ENCODE peak calls at places on chromosomes 11 and 22, in ten cellular contexts. One of them, this sample, is unnamed.

GRCh38 chr22:19355413-19356157 is 64.1 kb upstream of the CLTCL1 start:
- DNase-seq in AG04449: no peak
- DNase-seq in cardiac muscle cell: no peak
- DNase-seq in Calu3: no peak
- DNase-seq in A549: no peak
- DNase-seq in uterus: no peak
- DNase-seq in kidney: no peak
- DNase-seq in thyroid gland: no peak
- DNase-seq in progenitor cell of endocrine pancreas: no peak
- DNase-seq in osteoblast: no peak
- DNase-seq in this sample: no peak

GRCh38 chr11:69642913-69643632 is 2.1 kb downstream of the CCND1 start:
- DNase-seq in AG04449: no peak
- DNase-seq in cardiac muscle cell: peak; percentile 90
- DNase-seq in Calu3: peak; percentile 84
- DNase-seq in A549: peak; percentile 80
- DNase-seq in uterus: peak; percentile 80
- DNase-seq in kidney: peak; percentile 93
- DNase-seq in thyroid gland: peak; percentile 84
- DNase-seq in progenitor cell of endocrine pancreas: peak; percentile 74
- DNase-seq in osteoblast: peak; percentile 98
- DNase-seq in this sample: peak; percentile 93

GRCh38 chr11:77082838-77083552 is 16.2 kb downstream of the CAPN5 start:
- DNase-seq in AG04449: no peak
- DNase-seq in cardiac muscle cell: no peak
- DNase-seq in Calu3: no peak
- DNase-seq in A549: no peak
- DNase-seq in uterus: peak; percentile 47
- DNase-seq in kidney: peak; percentile 88
- DNase-seq in thyroid gland: no peak
- DNase-seq in progenitor cell of endocrine pancreas: no peak
- DNase-seq in osteoblast: peak; percentile 95
- DNase-seq in this sample: no peak

GRCh38 chr11:68965901-68966868 is 14.6 kb downstream of the MRGPRD start:
- DNase-seq in AG04449: no peak
- DNase-seq in cardiac muscle cell: no peak
- DNase-seq in Calu3: no peak
- DNase-seq in A549: no peak
- DNase-seq in uterus: peak; percentile 3
- DNase-seq in kidney: peak; percentile 33
- DNase-seq in thyroid gland: no peak
- DNase-seq in progenitor cell of endocrine pancreas: no peak
- DNase-seq in osteoblast: peak; percentile 18
- DNase-seq in this sample: no peak

GRCh38 chr11:108221981-108222685 is at the start of gene NPAT:
- DNase-seq in AG04449: no peak
- DNase-seq in cardiac muscle cell: no peak
- DNase-seq in Calu3: no peak
- DNase-seq in A549: no peak
- DNase-seq in uterus: no peak
- DNase-seq in kidney: no peak
- DNase-seq in thyroid gland: no peak
- DNase-seq in progenitor cell of endocrine pancreas: no peak
- DNase-seq in osteoblast: peak; percentile 34
- DNase-seq in this sample: no peak

GRCh38 chr11:73217131-73217809 is 811 bp upstream of the P2RY2 start:
- DNase-seq in AG04449: no peak
- DNase-seq in cardiac muscle cell: no peak
- DNase-seq in Calu3: no peak
- DNase-seq in A549: no peak
- DNase-seq in uterus: no peak
- DNase-seq in kidney: no peak
- DNase-seq in thyroid gland: peak; percentile 72
- DNase-seq in progenitor cell of endocrine pancreas: no peak
- DNase-seq in osteoblast: peak; percentile 64
- DNase-seq in this sample: no peak

GRCh38 chr11:73439002-73439843 is 63.0 kb downstream of the RELT start:
- DNase-seq in AG04449: no peak
- DNase-seq in cardiac muscle cell: peak; percentile 20
- DNase-seq in Calu3: no peak
- DNase-seq in A549: no peak
- DNase-seq in uterus: no peak
- DNase-seq in kidney: no peak
- DNase-seq in thyroid gland: no peak
- DNase-seq in progenitor cell of endocrine pancreas: no peak
- DNase-seq in osteoblast: no peak
- DNase-seq in this sample: no peak

GRCh38 chr11:19370100-19370861 is 129.5 kb upstream of the E2F8 start:
- DNase-seq in AG04449: no peak
- DNase-seq in cardiac muscle cell: no peak
- DNase-seq in Calu3: peak; percentile 70
- DNase-seq in A549: no peak
- DNase-seq in uterus: no peak
- DNase-seq in kidney: no peak
- DNase-seq in thyroid gland: peak; percentile 35
- DNase-seq in progenitor cell of endocrine pancreas: no peak
- DNase-seq in osteoblast: no peak
- DNase-seq in this sample: no peak

GRCh38 chr11:47550288-47551052 is 2.5 kb downstream of the CELF1 start:
- DNase-seq in AG04449: no peak
- DNase-seq in cardiac muscle cell: no peak
- DNase-seq in Calu3: no peak
- DNase-seq in A549: no peak
- DNase-seq in uterus: no peak
- DNase-seq in kidney: no peak
- DNase-seq in thyroid gland: no peak
- DNase-seq in progenitor cell of endocrine pancreas: no peak
- DNase-seq in osteoblast: peak; percentile 34
- DNase-seq in this sample: no peak

GRCh38 chr11:47552581-47553416 is at the start of gene CELF1:
- DNase-seq in AG04449: no peak
- DNase-seq in cardiac muscle cell: peak; percentile 97
- DNase-seq in Calu3: peak; percentile 94
- DNase-seq in A549: peak; percentile 90
- DNase-seq in uterus: peak; percentile 92
- DNase-seq in kidney: peak; percentile 97
- DNase-seq in thyroid gland: peak; percentile 90
- DNase-seq in progenitor cell of endocrine pancreas: peak; percentile 88
- DNase-seq in osteoblast: peak; percentile 97
- DNase-seq in this sample: peak; percentile 95

GRCh38 chr11:47553417-47553746 is 450 bp upstream of the CELF1 start:
- DNase-seq in AG04449: no peak
- DNase-seq in cardiac muscle cell: no peak
- DNase-seq in Calu3: no peak
- DNase-seq in A549: no peak
- DNase-seq in uterus: no peak
- DNase-seq in kidney: no peak
- DNase-seq in thyroid gland: no peak
- DNase-seq in progenitor cell of endocrine pancreas: no peak
- DNase-seq in osteoblast: peak; percentile 91
- DNase-seq in this sample: no peak

GRCh38 chr11:47552086-47552580 is 799 bp downstream of the CELF1 start:
- DNase-seq in AG04449: no peak
- DNase-seq in cardiac muscle cell: peak; percentile 57
- DNase-seq in Calu3: peak; percentile 35
- DNase-seq in A549: peak; percentile 46
- DNase-seq in uterus: no peak
- DNase-seq in kidney: peak; percentile 83
- DNase-seq in thyroid gland: peak; percentile 48
- DNase-seq in progenitor cell of endocrine pancreas: peak; percentile 23
- DNase-seq in osteoblast: peak; percentile 62
- DNase-seq in this sample: no peak

DNA sequence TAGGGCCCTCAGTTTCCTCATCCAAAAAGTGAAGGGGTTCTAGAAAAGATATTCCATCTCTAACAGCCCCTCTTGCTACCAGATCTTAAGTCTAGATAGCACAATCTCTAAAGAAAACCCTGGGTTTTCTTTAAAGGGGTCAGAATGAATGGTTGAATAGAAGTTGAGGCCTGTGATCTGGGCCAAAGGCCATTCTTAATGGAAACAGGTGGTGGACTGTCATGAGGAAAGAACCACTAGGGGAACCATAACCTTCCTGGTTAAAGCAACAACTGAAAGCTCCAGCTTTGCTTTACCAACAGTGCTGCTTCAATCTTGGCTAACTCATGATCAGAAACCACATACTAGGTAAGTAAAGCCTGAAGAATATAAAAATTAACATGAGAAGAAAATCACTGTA is 1.8 kb downstream of the CELF1 start:
- DNase-seq in AG04449: no peak
- DNase-seq in cardiac muscle cell: peak; percentile 35
- DNase-seq in Calu3: no peak
- DNase-seq in A549: peak; percentile 58
- DNase-seq in uterus: no peak
- DNase-seq in kidney: no peak
- DNase-seq in thyroid gland: no peak
- DNase-seq in progenitor cell of endocrine pancreas: no peak
- DNase-seq in osteoblast: peak; percentile 81
- DNase-seq in this sample: no peak
- TF ChIP-seq CTCF in AG04449: peak; percentile 9
- TF ChIP-seq CTCF in cardiac muscle cell: peak; percentile 38
- TF ChIP-seq CTCF in Calu3: peak; percentile 19
- TF ChIP-seq CTCF in A549: no peak
- TF ChIP-seq CTCF in uterus: no peak
- TF ChIP-seq CTCF in kidney: no peak
- TF ChIP-seq CTCF in thyroid gland: no peak
- TF ChIP-seq CTCF in progenitor cell of endocrine pancreas: peak; percentile 40
- TF ChIP-seq CTCF in osteoblast: peak; percentile 46
- TF ChIP-seq CTCF in this sample: peak; percentile 65

DNA sequence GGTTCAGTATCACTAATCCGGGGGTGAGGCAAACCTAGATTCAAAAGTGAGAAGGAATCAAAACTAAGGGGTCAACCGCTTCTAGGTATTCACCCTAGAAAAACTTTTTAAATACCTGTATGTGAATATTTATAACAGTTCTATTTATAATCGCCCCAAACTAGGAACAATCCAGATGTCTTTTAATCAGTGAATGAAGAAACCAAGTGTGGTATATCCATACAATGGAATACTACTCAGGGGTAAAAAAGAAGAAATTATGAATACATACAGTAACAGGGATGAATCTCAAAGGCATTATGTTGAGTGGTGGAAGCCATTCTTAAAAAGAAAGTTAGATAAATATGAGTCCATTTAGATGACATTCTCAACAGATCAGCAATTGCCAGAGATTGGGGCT is 178.0 kb upstream of the BLID start:
- DNase-seq in AG04449: no peak
- DNase-seq in cardiac muscle cell: no peak
- DNase-seq in Calu3: no peak
- DNase-seq in A549: no peak
- DNase-seq in uterus: no peak
- DNase-seq in kidney: no peak
- DNase-seq in thyroid gland: no peak
- DNase-seq in progenitor cell of endocrine pancreas: no peak
- DNase-seq in osteoblast: no peak
- DNase-seq in this sample: no peak
- TF ChIP-seq CTCF in AG04449: no peak
- TF ChIP-seq CTCF in cardiac muscle cell: no peak
- TF ChIP-seq CTCF in Calu3: no peak
- TF ChIP-seq CTCF in A549: no peak
- TF ChIP-seq CTCF in uterus: no peak
- TF ChIP-seq CTCF in kidney: no peak
- TF ChIP-seq CTCF in thyroid gland: no peak
- TF ChIP-seq CTCF in progenitor cell of endocrine pancreas: no peak
- TF ChIP-seq CTCF in osteoblast: no peak
- TF ChIP-seq CTCF in this sample: no peak

GRCh38 chr11:117094776-117095175 is 3.5 kb downstream of the SIK3 start:
- DNase-seq in AG04449: no peak
- DNase-seq in cardiac muscle cell: no peak
- DNase-seq in Calu3: no peak
- DNase-seq in A549: no peak
- DNase-seq in uterus: no peak
- DNase-seq in kidney: no peak
- DNase-seq in thyroid gland: peak; percentile 41
- DNase-seq in progenitor cell of endocrine pancreas: no peak
- DNase-seq in osteoblast: peak; percentile 88
- DNase-seq in this sample: no peak

GRCh38 chr11:117097567-117098268 is 510 bp downstream of the SIK3 start:
- DNase-seq in AG04449: no peak
- DNase-seq in cardiac muscle cell: peak; percentile 69
- DNase-seq in Calu3: peak; percentile 18
- DNase-seq in A549: no peak
- DNase-seq in uterus: peak; percentile 50
- DNase-seq in kidney: peak; percentile 89
- DNase-seq in thyroid gland: peak; percentile 61
- DNase-seq in progenitor cell of endocrine pancreas: peak; percentile 45
- DNase-seq in osteoblast: peak; percentile 90
- DNase-seq in this sample: peak; percentile 76

GRCh38 chr11:117096973-117097566 is 1.2 kb downstream of the SIK3 start:
- DNase-seq in AG04449: no peak
- DNase-seq in cardiac muscle cell: no peak
- DNase-seq in Calu3: no peak
- DNase-seq in A549: no peak
- DNase-seq in uterus: no peak
- DNase-seq in kidney: no peak
- DNase-seq in thyroid gland: no peak
- DNase-seq in progenitor cell of endocrine pancreas: no peak
- DNase-seq in osteoblast: peak; percentile 80
- DNase-seq in this sample: no peak

GRCh38 chr11:117095301-117096139 is 2.7 kb downstream of the SIK3 start:
- DNase-seq in AG04449: no peak
- DNase-seq in cardiac muscle cell: no peak
- DNase-seq in Calu3: no peak
- DNase-seq in A549: no peak
- DNase-seq in uterus: no peak
- DNase-seq in kidney: no peak
- DNase-seq in thyroid gland: no peak
- DNase-seq in progenitor cell of endocrine pancreas: no peak
- DNase-seq in osteoblast: no peak
- DNase-seq in this sample: no peak

DNA sequence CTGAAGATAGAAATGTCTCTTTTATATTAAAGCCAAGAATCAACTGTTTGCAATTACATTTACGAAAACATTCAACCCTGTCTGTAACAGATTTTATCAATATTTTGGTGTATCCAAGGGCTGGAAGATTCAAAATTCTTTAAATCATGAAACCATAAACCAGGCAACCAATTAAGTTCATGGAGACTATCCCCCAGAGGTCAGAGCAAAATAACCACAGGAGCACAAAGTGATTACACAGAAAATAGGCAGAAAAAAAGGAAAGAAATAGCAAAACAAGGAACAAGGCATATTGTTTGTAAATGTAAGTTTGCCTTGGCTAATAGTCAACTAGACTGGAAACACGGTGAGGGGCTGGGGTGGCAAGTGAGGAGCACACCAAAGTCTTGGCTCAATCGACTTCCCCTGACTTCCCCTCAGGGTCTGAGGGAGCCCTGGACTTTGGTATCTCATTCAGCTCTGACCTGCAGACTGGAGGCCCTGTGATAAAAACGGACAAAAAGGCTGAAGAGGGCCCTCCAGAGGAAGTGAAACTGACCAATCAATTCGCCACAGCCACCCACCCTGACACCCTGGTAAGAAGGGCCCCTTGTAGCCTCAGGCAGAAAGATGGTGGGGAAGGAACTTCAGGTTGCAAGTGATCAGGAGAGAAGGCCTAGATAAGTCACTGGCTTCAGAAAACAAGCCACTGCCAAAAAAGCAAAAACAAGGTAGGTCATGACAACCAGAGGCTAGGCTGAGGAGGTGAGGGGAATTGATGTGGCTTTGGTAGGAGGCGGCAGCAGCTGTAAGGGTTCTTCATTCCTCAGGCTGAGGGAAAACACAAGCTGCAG is 1.9 kb downstream of the SIK3 start:
- DNase-seq in AG04449: no peak
- DNase-seq in cardiac muscle cell: peak; percentile 62
- DNase-seq in Calu3: no peak
- DNase-seq in A549: peak; percentile 56
- DNase-seq in uterus: no peak
- DNase-seq in kidney: no peak
- DNase-seq in thyroid gland: peak; percentile 23
- DNase-seq in progenitor cell of endocrine pancreas: no peak
- DNase-seq in osteoblast: peak; percentile 80
- DNase-seq in this sample: no peak
- TF ChIP-seq CTCF in AG04449: no peak
- TF ChIP-seq CTCF in cardiac muscle cell: no peak
- TF ChIP-seq CTCF in Calu3: no peak
- TF ChIP-seq CTCF in A549: no peak
- TF ChIP-seq CTCF in uterus: no peak
- TF ChIP-seq CTCF in kidney: no peak
- TF ChIP-seq CTCF in thyroid gland: no peak
- TF ChIP-seq CTCF in progenitor cell of endocrine pancreas: no peak
- TF ChIP-seq CTCF in osteoblast: peak; percentile 15
- TF ChIP-seq CTCF in this sample: no peak

DNA sequence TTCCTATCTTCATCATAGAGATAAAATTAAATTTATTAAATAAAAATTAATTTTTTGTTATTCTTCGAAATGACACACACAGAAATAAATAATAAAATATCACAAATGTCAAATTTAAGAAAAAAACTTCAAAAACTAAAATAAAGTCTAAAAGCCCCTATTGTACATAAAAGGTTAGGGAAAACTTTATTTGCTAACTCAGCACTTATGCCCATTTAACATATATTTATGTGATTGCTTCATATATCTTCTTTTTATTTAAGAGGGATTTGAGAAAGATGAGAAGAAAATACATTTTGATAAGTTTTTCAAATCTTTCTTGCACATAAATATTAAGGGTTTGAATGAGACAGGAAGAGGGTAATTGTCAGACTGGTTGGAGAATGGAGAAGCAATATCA is 2350.4 kb upstream of the RAG2 start:
- DNase-seq in AG04449: no peak
- DNase-seq in cardiac muscle cell: no peak
- DNase-seq in Calu3: no peak
- DNase-seq in A549: no peak
- DNase-seq in uterus: no peak
- DNase-seq in kidney: no peak
- DNase-seq in thyroid gland: no peak
- DNase-seq in progenitor cell of endocrine pancreas: no peak
- DNase-seq in osteoblast: no peak
- DNase-seq in this sample: no peak
- TF ChIP-seq CTCF in AG04449: no peak
- TF ChIP-seq CTCF in cardiac muscle cell: no peak
- TF ChIP-seq CTCF in Calu3: no peak
- TF ChIP-seq CTCF in A549: no peak
- TF ChIP-seq CTCF in uterus: no peak
- TF ChIP-seq CTCF in kidney: no peak
- TF ChIP-seq CTCF in thyroid gland: no peak
- TF ChIP-seq CTCF in progenitor cell of endocrine pancreas: no peak
- TF ChIP-seq CTCF in osteoblast: no peak
- TF ChIP-seq CTCF in this sample: no peak